ENCODE peak calls at places on chromosome 7, in six cellular contexts. One of them, this sample, is unnamed.

GRCh38 chr7:131355917-131356777 is 28.5 kb downstream of the MKLN1 start:
- DNase-seq in cardiac muscle cell: peak
- DNase-seq in cardiac septum: no peak
- DNase-seq in stimulated activated CD8-positive, alpha-beta memory T cell treated with anti-CD3 and anti-CD28 coated beads, Interleukin-7, amount 100 ng/mL, for 24 hours: no peak
- DNase-seq in HCEC 1CT: no peak
- DNase-seq in HL-60: no peak
- DNase-seq in this sample: no peak

GRCh38 chr7:133044722-133045473 is 37.0 kb downstream of the CHCHD3 start:
- DNase-seq in cardiac muscle cell: no peak
- DNase-seq in cardiac septum: no peak
- DNase-seq in stimulated activated CD8-positive, alpha-beta memory T cell treated with anti-CD3 and anti-CD28 coated beads, Interleukin-7, amount 100 ng/mL, for 24 hours: no peak
- DNase-seq in HCEC 1CT: no peak
- DNase-seq in HL-60: no peak
- DNase-seq in this sample: no peak

GRCh38 chr7:12569673-12570072 is 847 bp upstream of the SCIN start:
- DNase-seq in cardiac muscle cell: no peak
- DNase-seq in cardiac septum: no peak
- DNase-seq in stimulated activated CD8-positive, alpha-beta memory T cell treated with anti-CD3 and anti-CD28 coated beads, Interleukin-7, amount 100 ng/mL, for 24 hours: no peak
- DNase-seq in HCEC 1CT: no peak
- DNase-seq in HL-60: no peak
- DNase-seq in this sample: no peak

GRCh38 chr7:151126500-151127137 is 40.3 kb downstream of the AGAP3 start:
- DNase-seq in cardiac muscle cell: no peak
- DNase-seq in cardiac septum: no peak
- DNase-seq in stimulated activated CD8-positive, alpha-beta memory T cell treated with anti-CD3 and anti-CD28 coated beads, Interleukin-7, amount 100 ng/mL, for 24 hours: no peak
- DNase-seq in HCEC 1CT: no peak
- DNase-seq in HL-60: no peak
- DNase-seq in this sample: no peak

GRCh38 chr7:69738396-69738889 is 140.2 kb downstream of the AUTS2 start:
- DNase-seq in cardiac muscle cell: peak
- DNase-seq in cardiac septum: no peak
- DNase-seq in stimulated activated CD8-positive, alpha-beta memory T cell treated with anti-CD3 and anti-CD28 coated beads, Interleukin-7, amount 100 ng/mL, for 24 hours: no peak
- DNase-seq in HCEC 1CT: no peak
- DNase-seq in HL-60: no peak
- DNase-seq in this sample: no peak

GRCh38 chr7:4809091-4809591 is 33.7 kb downstream of the AP5Z1 start:
- DNase-seq in cardiac muscle cell: no peak
- DNase-seq in cardiac septum: no peak
- DNase-seq in stimulated activated CD8-positive, alpha-beta memory T cell treated with anti-CD3 and anti-CD28 coated beads, Interleukin-7, amount 100 ng/mL, for 24 hours: no peak
- DNase-seq in HCEC 1CT: no peak
- DNase-seq in HL-60: no peak
- DNase-seq in this sample: peak

GRCh38 chr7:1286946-1287628 is 54.4 kb downstream of the UNCX start:
- DNase-seq in cardiac muscle cell: no peak
- DNase-seq in cardiac septum: no peak
- DNase-seq in stimulated activated CD8-positive, alpha-beta memory T cell treated with anti-CD3 and anti-CD28 coated beads, Interleukin-7, amount 100 ng/mL, for 24 hours: no peak
- DNase-seq in HCEC 1CT: no peak
- DNase-seq in HL-60: no peak
- DNase-seq in this sample: no peak

GRCh38 chr7:81150951-81151361 is 232.1 kb upstream of the SEMA3C start:
- DNase-seq in cardiac muscle cell: no peak
- DNase-seq in cardiac septum: no peak
- DNase-seq in stimulated activated CD8-positive, alpha-beta memory T cell treated with anti-CD3 and anti-CD28 coated beads, Interleukin-7, amount 100 ng/mL, for 24 hours: no peak
- DNase-seq in HCEC 1CT: no peak
- DNase-seq in HL-60: no peak
- DNase-seq in this sample: no peak

GRCh38 chr7:83060218-83060617 is 102.5 kb downstream of the PCLO start:
- DNase-seq in cardiac muscle cell: no peak
- DNase-seq in cardiac septum: no peak
- DNase-seq in stimulated activated CD8-positive, alpha-beta memory T cell treated with anti-CD3 and anti-CD28 coated beads, Interleukin-7, amount 100 ng/mL, for 24 hours: no peak
- DNase-seq in HCEC 1CT: no peak
- DNase-seq in HL-60: no peak
- DNase-seq in this sample: no peak

GRCh38 chr7:92843781-92844180 is 7.4 kb upstream of the CDK6 start:
- DNase-seq in cardiac muscle cell: no peak
- DNase-seq in cardiac septum: no peak
- DNase-seq in stimulated activated CD8-positive, alpha-beta memory T cell treated with anti-CD3 and anti-CD28 coated beads, Interleukin-7, amount 100 ng/mL, for 24 hours: no peak
- DNase-seq in HCEC 1CT: no peak
- DNase-seq in HL-60: no peak
- DNase-seq in this sample: no peak

GRCh38 chr7:105149827-105150226 is 135.8 kb downstream of the KMT2E start:
- DNase-seq in cardiac muscle cell: peak
- DNase-seq in cardiac septum: no peak
- DNase-seq in stimulated activated CD8-positive, alpha-beta memory T cell treated with anti-CD3 and anti-CD28 coated beads, Interleukin-7, amount 100 ng/mL, for 24 hours: no peak
- DNase-seq in HCEC 1CT: peak
- DNase-seq in HL-60: no peak
- DNase-seq in this sample: no peak

GRCh38 chr7:137449016-137449415 is 105.5 kb upstream of the PTN start:
- DNase-seq in cardiac muscle cell: no peak
- DNase-seq in cardiac septum: no peak
- DNase-seq in stimulated activated CD8-positive, alpha-beta memory T cell treated with anti-CD3 and anti-CD28 coated beads, Interleukin-7, amount 100 ng/mL, for 24 hours: no peak
- DNase-seq in HCEC 1CT: no peak
- DNase-seq in HL-60: no peak
- DNase-seq in this sample: no peak

GRCh38 chr7:30069096-30069867 is 41.1 kb downstream of the PLEKHA8 start:
- DNase-seq in cardiac muscle cell: no peak
- DNase-seq in cardiac septum: no peak
- DNase-seq in stimulated activated CD8-positive, alpha-beta memory T cell treated with anti-CD3 and anti-CD28 coated beads, Interleukin-7, amount 100 ng/mL, for 24 hours: no peak
- DNase-seq in HCEC 1CT: no peak
- DNase-seq in HL-60: no peak
- DNase-seq in this sample: no peak

GRCh38 chr7:74467876-74468275 is 14.2 kb downstream of the GTF2IRD1 start:
- DNase-seq in cardiac muscle cell: no peak
- DNase-seq in cardiac septum: no peak
- DNase-seq in stimulated activated CD8-positive, alpha-beta memory T cell treated with anti-CD3 and anti-CD28 coated beads, Interleukin-7, amount 100 ng/mL, for 24 hours: no peak
- DNase-seq in HCEC 1CT: no peak
- DNase-seq in HL-60: no peak
- DNase-seq in this sample: no peak

GRCh38 chr7:157302314-157302711 is 34.5 kb upstream of the DNAJB6 start:
- DNase-seq in cardiac muscle cell: no peak
- DNase-seq in cardiac septum: peak
- DNase-seq in stimulated activated CD8-positive, alpha-beta memory T cell treated with anti-CD3 and anti-CD28 coated beads, Interleukin-7, amount 100 ng/mL, for 24 hours: peak
- DNase-seq in HCEC 1CT: no peak
- DNase-seq in HL-60: peak
- DNase-seq in this sample: peak

GRCh38 chr7:2099036-2099957 is 133.4 kb downstream of the MAD1L1 start:
- DNase-seq in cardiac muscle cell: peak
- DNase-seq in cardiac septum: no peak
- DNase-seq in stimulated activated CD8-positive, alpha-beta memory T cell treated with anti-CD3 and anti-CD28 coated beads, Interleukin-7, amount 100 ng/mL, for 24 hours: no peak
- DNase-seq in HCEC 1CT: no peak
- DNase-seq in HL-60: no peak
- DNase-seq in this sample: peak

GRCh38 chr7:151157645-151158329 is 9.7 kb downstream of the GBX1 start:
- DNase-seq in cardiac muscle cell: no peak
- DNase-seq in cardiac septum: no peak
- DNase-seq in stimulated activated CD8-positive, alpha-beta memory T cell treated with anti-CD3 and anti-CD28 coated beads, Interleukin-7, amount 100 ng/mL, for 24 hours: no peak
- DNase-seq in HCEC 1CT: no peak
- DNase-seq in HL-60: no peak
- DNase-seq in this sample: no peak

GRCh38 chr7:43553999-43554398 is 28.9 kb upstream of the STK17A start:
- DNase-seq in cardiac muscle cell: peak
- DNase-seq in cardiac septum: no peak
- DNase-seq in stimulated activated CD8-positive, alpha-beta memory T cell treated with anti-CD3 and anti-CD28 coated beads, Interleukin-7, amount 100 ng/mL, for 24 hours: no peak
- DNase-seq in HCEC 1CT: no peak
- DNase-seq in HL-60: no peak
- DNase-seq in this sample: no peak

GRCh38 chr7:2082357-2083038 is 150.2 kb downstream of the MAD1L1 start:
- DNase-seq in cardiac muscle cell: peak
- DNase-seq in cardiac septum: no peak
- DNase-seq in stimulated activated CD8-positive, alpha-beta memory T cell treated with anti-CD3 and anti-CD28 coated beads, Interleukin-7, amount 100 ng/mL, for 24 hours: no peak
- DNase-seq in HCEC 1CT: no peak
- DNase-seq in HL-60: no peak
- DNase-seq in this sample: no peak

GRCh38 chr7:35420657-35421056 is 166.8 kb upstream of the TBX20 start:
- DNase-seq in cardiac muscle cell: peak
- DNase-seq in cardiac septum: no peak
- DNase-seq in stimulated activated CD8-positive, alpha-beta memory T cell treated with anti-CD3 and anti-CD28 coated beads, Interleukin-7, amount 100 ng/mL, for 24 hours: no peak
- DNase-seq in HCEC 1CT: no peak
- DNase-seq in HL-60: no peak
- DNase-seq in this sample: no peak

GRCh38 chr7:158424011-158424410 is 163.6 kb downstream of the PTPRN2 start:
- DNase-seq in cardiac muscle cell: no peak
- DNase-seq in cardiac septum: peak
- DNase-seq in stimulated activated CD8-positive, alpha-beta memory T cell treated with anti-CD3 and anti-CD28 coated beads, Interleukin-7, amount 100 ng/mL, for 24 hours: no peak
- DNase-seq in HCEC 1CT: no peak
- DNase-seq in HL-60: no peak
- DNase-seq in this sample: no peak

GRCh38 chr7:41152179-41152678 is 550.7 kb downstream of the INHBA start:
- DNase-seq in cardiac muscle cell: no peak
- DNase-seq in cardiac septum: no peak
- DNase-seq in stimulated activated CD8-positive, alpha-beta memory T cell treated with anti-CD3 and anti-CD28 coated beads, Interleukin-7, amount 100 ng/mL, for 24 hours: no peak
- DNase-seq in HCEC 1CT: no peak
- DNase-seq in HL-60: no peak
- DNase-seq in this sample: no peak

GRCh38 chr7:85508642-85509429 is 322.0 kb upstream of the SEMA3D start:
- DNase-seq in cardiac muscle cell: peak
- DNase-seq in cardiac septum: no peak
- DNase-seq in stimulated activated CD8-positive, alpha-beta memory T cell treated with anti-CD3 and anti-CD28 coated beads, Interleukin-7, amount 100 ng/mL, for 24 hours: no peak
- DNase-seq in HCEC 1CT: peak
- DNase-seq in HL-60: no peak
- DNase-seq in this sample: no peak

GRCh38 chr7:111198255-111198654 is 107.3 kb downstream of the LRRN3 start:
- DNase-seq in cardiac muscle cell: peak
- DNase-seq in cardiac septum: no peak
- DNase-seq in stimulated activated CD8-positive, alpha-beta memory T cell treated with anti-CD3 and anti-CD28 coated beads, Interleukin-7, amount 100 ng/mL, for 24 hours: no peak
- DNase-seq in HCEC 1CT: peak
- DNase-seq in HL-60: no peak
- DNase-seq in this sample: no peak

GRCh38 chr7:28020302-28020940 is 160.2 kb downstream of the JAZF1 start:
- DNase-seq in cardiac muscle cell: peak
- DNase-seq in cardiac septum: no peak
- DNase-seq in stimulated activated CD8-positive, alpha-beta memory T cell treated with anti-CD3 and anti-CD28 coated beads, Interleukin-7, amount 100 ng/mL, for 24 hours: no peak
- DNase-seq in HCEC 1CT: peak
- DNase-seq in HL-60: peak
- DNase-seq in this sample: peak

GRCh38 chr7:151168787-151169162 is 1.3 kb upstream of the GBX1 start:
- DNase-seq in cardiac muscle cell: no peak
- DNase-seq in cardiac septum: no peak
- DNase-seq in stimulated activated CD8-positive, alpha-beta memory T cell treated with anti-CD3 and anti-CD28 coated beads, Interleukin-7, amount 100 ng/mL, for 24 hours: no peak
- DNase-seq in HCEC 1CT: no peak
- DNase-seq in HL-60: no peak
- DNase-seq in this sample: no peak

GRCh38 chr7:94276797-94277196 is 117.9 kb upstream of the COL1A2 start:
- DNase-seq in cardiac muscle cell: peak
- DNase-seq in cardiac septum: no peak
- DNase-seq in stimulated activated CD8-positive, alpha-beta memory T cell treated with anti-CD3 and anti-CD28 coated beads, Interleukin-7, amount 100 ng/mL, for 24 hours: no peak
- DNase-seq in HCEC 1CT: peak
- DNase-seq in HL-60: no peak
- DNase-seq in this sample: no peak

GRCh38 chr7:30412810-30413504 is 65.6 kb downstream of the NOD1 start:
- DNase-seq in cardiac muscle cell: peak
- DNase-seq in cardiac septum: no peak
- DNase-seq in stimulated activated CD8-positive, alpha-beta memory T cell treated with anti-CD3 and anti-CD28 coated beads, Interleukin-7, amount 100 ng/mL, for 24 hours: no peak
- DNase-seq in HCEC 1CT: peak
- DNase-seq in HL-60: no peak
- DNase-seq in this sample: no peak

GRCh38 chr7:7438851-7439250 is 96.8 kb downstream of the COL28A1 start:
- DNase-seq in cardiac muscle cell: peak
- DNase-seq in cardiac septum: no peak
- DNase-seq in stimulated activated CD8-positive, alpha-beta memory T cell treated with anti-CD3 and anti-CD28 coated beads, Interleukin-7, amount 100 ng/mL, for 24 hours: no peak
- DNase-seq in HCEC 1CT: peak
- DNase-seq in HL-60: no peak
- DNase-seq in this sample: no peak

GRCh38 chr7:140674356-140674800 is 1.6 kb downstream of the ADCK2 start:
- DNase-seq in cardiac muscle cell: no peak
- DNase-seq in cardiac septum: no peak
- DNase-seq in stimulated activated CD8-positive, alpha-beta memory T cell treated with anti-CD3 and anti-CD28 coated beads, Interleukin-7, amount 100 ng/mL, for 24 hours: no peak
- DNase-seq in HCEC 1CT: no peak
- DNase-seq in HL-60: no peak
- DNase-seq in this sample: no peak

GRCh38 chr7:139669106-139670061 is 108.4 kb downstream of the HIPK2 start:
- DNase-seq in cardiac muscle cell: no peak
- DNase-seq in cardiac septum: no peak
- DNase-seq in stimulated activated CD8-positive, alpha-beta memory T cell treated with anti-CD3 and anti-CD28 coated beads, Interleukin-7, amount 100 ng/mL, for 24 hours: no peak
- DNase-seq in HCEC 1CT: no peak
- DNase-seq in HL-60: no peak
- DNase-seq in this sample: peak

GRCh38 chr7:932651-932975 is 21.9 kb downstream of the ADAP1 start:
- DNase-seq in cardiac muscle cell: no peak
- DNase-seq in cardiac septum: no peak
- DNase-seq in stimulated activated CD8-positive, alpha-beta memory T cell treated with anti-CD3 and anti-CD28 coated beads, Interleukin-7, amount 100 ng/mL, for 24 hours: no peak
- DNase-seq in HCEC 1CT: no peak
- DNase-seq in HL-60: no peak
- DNase-seq in this sample: no peak

GRCh38 chr7:90269163-90269562 is 24.2 kb downstream of the CFAP69 start:
- DNase-seq in cardiac muscle cell: peak
- DNase-seq in cardiac septum: no peak
- DNase-seq in stimulated activated CD8-positive, alpha-beta memory T cell treated with anti-CD3 and anti-CD28 coated beads, Interleukin-7, amount 100 ng/mL, for 24 hours: no peak
- DNase-seq in HCEC 1CT: no peak
- DNase-seq in HL-60: no peak
- DNase-seq in this sample: no peak

GRCh38 chr7:27208998-27209397 is 9.1 kb upstream of the HOXA13 start:
- DNase-seq in cardiac muscle cell: no peak
- DNase-seq in cardiac septum: no peak
- DNase-seq in stimulated activated CD8-positive, alpha-beta memory T cell treated with anti-CD3 and anti-CD28 coated beads, Interleukin-7, amount 100 ng/mL, for 24 hours: no peak
- DNase-seq in HCEC 1CT: no peak
- DNase-seq in HL-60: no peak
- DNase-seq in this sample: no peak

GRCh38 chr7:131570401-131570800 is 14.0 kb upstream of the PODXL start:
- DNase-seq in cardiac muscle cell: no peak
- DNase-seq in cardiac septum: no peak
- DNase-seq in stimulated activated CD8-positive, alpha-beta memory T cell treated with anti-CD3 and anti-CD28 coated beads, Interleukin-7, amount 100 ng/mL, for 24 hours: no peak
- DNase-seq in HCEC 1CT: no peak
- DNase-seq in HL-60: no peak
- DNase-seq in this sample: no peak

GRCh38 chr7:111833461-111833860 is 271.2 kb upstream of the IMMP2L start:
- DNase-seq in cardiac muscle cell: no peak
- DNase-seq in cardiac septum: no peak
- DNase-seq in stimulated activated CD8-positive, alpha-beta memory T cell treated with anti-CD3 and anti-CD28 coated beads, Interleukin-7, amount 100 ng/mL, for 24 hours: no peak
- DNase-seq in HCEC 1CT: peak
- DNase-seq in HL-60: no peak
- DNase-seq in this sample: no peak

GRCh38 chr7:37915438-37915837 is 1.2 kb downstream of the SFRP4 start:
- DNase-seq in cardiac muscle cell: peak
- DNase-seq in cardiac septum: no peak
- DNase-seq in stimulated activated CD8-positive, alpha-beta memory T cell treated with anti-CD3 and anti-CD28 coated beads, Interleukin-7, amount 100 ng/mL, for 24 hours: no peak
- DNase-seq in HCEC 1CT: no peak
- DNase-seq in HL-60: no peak
- DNase-seq in this sample: no peak

GRCh38 chr7:46257766-46258448 is 336.8 kb upstream of the IGFBP3 start:
- DNase-seq in cardiac muscle cell: peak
- DNase-seq in cardiac septum: no peak
- DNase-seq in stimulated activated CD8-positive, alpha-beta memory T cell treated with anti-CD3 and anti-CD28 coated beads, Interleukin-7, amount 100 ng/mL, for 24 hours: no peak
- DNase-seq in HCEC 1CT: peak
- DNase-seq in HL-60: no peak
- DNase-seq in this sample: no peak

This sample was measured in activated naive CD8-positive, alpha-beta T cell treated with anti-CD3 and anti-CD28 coated beads, Interleukin-2, amount 50 U/mL, for 24 hours.